ENCODE peak calls at places on chromosome 16, in four cellular contexts. W is esophagus squamous epithelium, R is choroid plexus epithelial cell, A is H1. G is an unnamed sample.

GRCh38 chr16:68382296-68382718 is 66.0 kb downstream of the SMPD3 start:
- DNase-seq in W (no peak), R (no peak), A (no peak), G (no peak)

GRCh38 chr16:67481561-67482259 is 753 bp upstream of the ATP6V0D1 start:
- DNase-seq in W (no peak), R (no peak), A (no peak), G (no peak)

GRCh38 chr16:18969050-18969854 is 14.5 kb upstream of the TMC7 start:
- DNase-seq in W (no peak), R (peak; percentile 78), A (peak; percentile 54), G (peak; percentile 68)

GRCh38 chr16:30488764-30489595 is 16.4 kb downstream of the ITGAL start:
- DNase-seq in W (no peak), R (peak; percentile 29), A (no peak), G (no peak)

GRCh38 chr16:58128181-58128631 is 975 bp downstream of the CFAP20 start:
- DNase-seq in W (no peak), R (no peak), A (no peak), G (no peak)

GRCh38 chr16:22675745-22676540 is 138.0 kb upstream of the HS3ST2 start:
- DNase-seq in W (no peak), R (no peak), A (no peak), G (no peak)

GRCh38 chr16:27405546-27406451 is 3.8 kb downstream of the IL21R start:
- DNase-seq in W (no peak), R (no peak), A (no peak), G (peak; percentile 23)

GRCh38 chr16:30637952-30638351 is 12.8 kb upstream of the PRR14 start:
- DNase-seq in W (no peak), R (peak; percentile 71), A (no peak), G (peak; percentile 40)

GRCh38 chr16:77556203-77556602 is 121.4 kb upstream of the ADAMTS18 start:
- DNase-seq in W (no peak), R (no peak), A (no peak), G (no peak)

GRCh38 chr16:89121691-89122321 is 28.2 kb downstream of the ACSF3 start:
- DNase-seq in W (no peak), R (no peak), A (no peak), G (no peak)

GRCh38 chr16:74501484-74502479 is 80.5 kb upstream of the CLEC18B start:
- DNase-seq in W (no peak), R (no peak), A (no peak), G (peak; percentile 50)

GRCh38 chr16:88906535-88907105 is 40.2 kb upstream of the PABPN1L start:
- DNase-seq in W (no peak), R (no peak), A (no peak), G (no peak)

GRCh38 chr16:9345889-9346288 is 254.4 kb downstream of the HAPSTR1 start:
- DNase-seq in W (no peak), R (no peak), A (no peak), G (no peak)

GRCh38 chr16:4392382-4393242 is 21.0 kb downstream of the VASN start:
- DNase-seq in W (no peak), R (peak; percentile 64), A (peak; percentile 59), G (peak; percentile 63)

GRCh38 chr16:14041164-14041563 is 30.0 kb upstream of the MRTFB start:
- DNase-seq in W (no peak), R (no peak), A (no peak), G (no peak)

GRCh38 chr16:8958344-8958808 is 5.3 kb downstream of the USP7 start:
- DNase-seq in W (no peak), R (peak; percentile 53), A (no peak), G (peak; percentile 42)

GRCh38 chr16:9072806-9073341 is 18.6 kb upstream of the HAPSTR1 start:
- DNase-seq in W (no peak), R (peak; percentile 90), A (no peak), G (peak; percentile 93)

GRCh38 chr16:8962393-8963009 is 1.2 kb downstream of the USP7 start:
- DNase-seq in W (peak; percentile 14), R (peak; percentile 42), A (no peak), G (no peak)

GRCh38 chr16:23699100-23699499 is 13.9 kb downstream of the ERN2 start:
- DNase-seq in W (no peak), R (no peak), A (no peak), G (no peak)

GRCh38 chr16:68445458-68445857 is 2.9 kb downstream of the SMPD3 start:
- DNase-seq in W (no peak), R (peak; percentile 63), A (no peak), G (no peak)

GRCh38 chr16:3829631-3830536 is 50.6 kb downstream of the CREBBP start:
- DNase-seq in W (no peak), R (peak; percentile 34), A (no peak), G (no peak)

GRCh38 chr16:1101573-1102332 is 5.7 kb upstream of the C1QTNF8 start:
- DNase-seq in W (no peak), R (no peak), A (no peak), G (no peak)

GRCh38 chr16:4306439-4307214 is 9.2 kb upstream of the GLIS2 start:
- DNase-seq in W (no peak), R (no peak), A (no peak), G (no peak)

GRCh38 chr16:56999409-57000270 is 10.3 kb downstream of the NLRC5 start:
- DNase-seq in W (no peak), R (no peak), A (no peak), G (no peak)

GRCh38 chr16:67212766-67213165 is 13.8 kb downstream of the ELMO3 start:
- DNase-seq in W (no peak), R (no peak), A (no peak), G (no peak)

GRCh38 chr16:82936941-82937551 is 310.3 kb downstream of the CDH13 start:
- DNase-seq in W (no peak), R (peak; percentile 83), A (no peak), G (peak; percentile 85)

GRCh38 chr16:84299734-84300440 is 5.2 kb downstream of the WFDC1 start:
- DNase-seq in W (no peak), R (no peak), A (peak; percentile 51), G (no peak)

GRCh38 chr16:2963611-2964415 is at the start of gene KREMEN2:
- DNase-seq in W (no peak), R (peak; percentile 24), A (no peak), G (no peak)

GRCh38 chr16:52713740-52714139 is 166.8 kb upstream of the TOX3 start:
- DNase-seq in W (no peak), R (no peak), A (no peak), G (no peak)
- TF ChIP-seq CTCF in W (no peak), R (no peak), A (no peak), G (no peak)

GRCh38 chr16:70526403-70526802 is 2.8 kb downstream of the SF3B3 start:
- DNase-seq in W (no peak), R (peak; percentile 15), A (no peak), G (no peak)

GRCh38 chr16:70527315-70527996 is 3.8 kb downstream of the SF3B3 start:
- DNase-seq in W (no peak), R (no peak), A (no peak), G (no peak)

GRCh38 chr16:70534949-70535348 is 11.3 kb downstream of the SF3B3 start:
- DNase-seq in W (no peak), R (no peak), A (no peak), G (no peak)

GRCh38 chr16:70523621-70524405 is at the start of gene SF3B3:
- DNase-seq in W (peak; percentile 34), R (peak; percentile 39), A (no peak), G (peak; percentile 86)

DNA sequence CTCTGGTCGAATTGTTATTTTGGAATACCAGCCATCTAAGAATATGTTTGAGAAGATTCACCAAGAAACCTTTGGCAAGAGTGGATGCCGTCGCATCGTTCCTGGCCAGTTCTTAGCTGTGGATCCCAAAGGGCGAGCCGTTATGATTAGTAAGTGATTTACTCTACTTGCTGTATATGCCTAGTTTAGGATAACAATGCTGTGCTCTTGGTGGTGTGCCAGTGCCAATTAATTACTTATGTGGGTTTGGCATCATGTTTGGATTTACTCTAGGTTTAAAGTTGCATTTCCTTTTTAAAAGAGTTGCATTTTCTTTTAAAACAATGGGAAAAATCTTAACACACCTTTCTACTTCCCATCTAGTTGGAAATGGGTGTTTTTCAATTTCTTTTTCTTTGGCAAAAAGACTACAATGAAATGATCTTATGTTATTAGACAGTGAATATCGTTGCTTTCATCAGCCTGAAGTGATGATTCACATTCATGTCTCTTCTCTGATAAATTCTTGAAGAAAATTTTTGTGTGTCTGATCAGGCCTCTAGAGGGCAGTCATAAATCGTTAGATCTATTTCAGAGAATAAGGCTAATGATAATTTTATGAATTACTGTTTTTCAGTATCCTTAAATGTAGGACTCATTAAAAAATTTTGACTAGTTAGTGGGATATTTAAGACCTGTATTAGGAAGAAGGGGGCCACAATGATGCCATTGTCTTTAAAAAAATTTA is 5.6 kb downstream of the SF3B3 start:
- DNase-seq in W (no peak), R (peak; percentile 76), A (no peak), G (peak; percentile 70)
- H3K4me3 ChIP-seq in W (no peak overlapping the region), R (no peak overlapping the region), A (no peak overlapping the region), G (no peak overlapping the region)

GRCh38 chr16:73192227-73192894 is 144.4 kb upstream of the ZFHX3 start:
- DNase-seq in W (no peak), R (no peak), A (no peak), G (peak; percentile 48)

GRCh38 chr16:73191111-73192046 is 143.5 kb upstream of the ZFHX3 start:
- DNase-seq in W (no peak), R (no peak), A (no peak), G (no peak)

GRCh38 chr16:73196670-73197069 is 148.7 kb upstream of the ZFHX3 start:
- DNase-seq in W (no peak), R (peak; percentile 87), A (peak; percentile 51), G (peak; percentile 62)

GRCh38 chr16:73190688-73191087 is 142.8 kb upstream of the ZFHX3 start:
- DNase-seq in W (no peak), R (no peak), A (no peak), G (no peak)

DNA sequence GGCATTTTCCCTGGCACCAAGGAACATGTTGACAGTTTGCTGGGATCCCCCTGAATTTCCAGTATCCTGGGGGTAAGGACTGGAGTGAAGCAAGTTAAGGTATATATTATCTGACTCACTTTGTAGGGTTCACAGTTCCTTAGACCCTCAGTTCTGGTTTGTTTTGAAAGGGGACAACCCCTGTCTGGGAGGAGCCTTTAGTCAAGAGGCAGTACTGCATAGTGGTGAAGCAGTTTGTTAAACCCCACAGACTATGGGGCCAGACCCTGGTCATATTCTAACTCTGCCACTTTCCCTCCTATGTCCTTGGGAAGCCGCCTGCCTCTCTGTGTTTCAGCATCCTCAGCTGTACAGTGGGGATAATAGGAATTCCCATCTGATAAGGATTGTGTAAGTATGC is 145.5 kb upstream of the ZFHX3 start:
- DNase-seq in W (no peak), R (no peak), A (no peak), G (no peak)
- TF ChIP-seq CTCF in W (no peak), R (no peak), A (no peak), G (no peak)

DNA sequence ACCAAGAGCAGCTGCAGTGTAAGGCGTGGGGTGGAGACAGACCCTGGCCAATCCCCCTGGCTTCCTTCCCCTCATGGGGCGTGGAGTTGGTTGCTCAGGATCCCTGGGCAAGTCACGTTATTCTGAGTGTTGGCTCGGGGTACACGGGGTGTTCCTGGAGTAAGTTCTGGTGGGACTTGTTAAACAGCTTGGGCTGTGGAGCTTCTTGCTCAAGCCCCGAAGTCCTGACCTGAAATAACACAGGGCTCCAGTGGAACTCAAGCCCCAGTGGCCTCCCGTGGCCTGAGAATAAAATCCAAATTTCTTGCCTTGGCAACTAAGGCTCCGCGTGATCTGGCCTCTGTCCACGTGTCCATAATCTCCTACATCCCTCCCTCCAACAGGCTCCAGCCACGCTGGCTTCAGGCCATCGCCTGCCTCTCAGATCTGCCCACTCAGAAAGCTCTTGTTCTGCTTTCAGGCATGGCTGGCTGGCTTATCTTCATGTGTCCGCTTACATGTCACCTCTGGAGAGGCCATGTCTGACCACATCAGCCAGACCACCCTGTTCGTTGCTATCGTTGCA is 49.3 kb upstream of the BCO1 start:
- DNase-seq in W (no peak), R (peak; percentile 39), A (no peak), G (no peak)
- H3K4me3 ChIP-seq in W (no peak overlapping the region), R (no peak overlapping the region), A (no peak overlapping the region), G (no peak overlapping the region)